ENCODE peak calls at places on chromosomes 6 and 20, in four cellular contexts. Y is gastroesophageal sphincter, P is psoas muscle, I is left ventricle myocardium superior. Z is an unnamed sample.

GRCh38 chr20:61099786-61100185 is 152.3 kb upstream of the CDH4 start:
- ATAC-seq in I (no peak), Y (no peak), P (no peak), Z (no peak)

GRCh38 chr6:134454794-134455193 is 136.9 kb upstream of the SGK1 start:
- ATAC-seq in Y (no peak), I (no peak), P (no peak), Z (no peak)

GRCh38 chr20:58716476-58717277 is 24.1 kb downstream of the NPEPL1 start:
- ATAC-seq in Y (no peak), P (peak), I (peak), Z (no peak)

GRCh38 chr6:38215225-38215624 is 395.7 kb downstream of the ZFAND3 start:
- ATAC-seq in I (no peak), Y (no peak), P (no peak), Z (no peak)

GRCh38 chr6:39791311-39791710 is 865 bp upstream of the DAAM2 start:
- ATAC-seq in P (peak), Y (no peak), I (peak), Z (no peak)

GRCh38 chr6:69097948-69098347 is 462.9 kb downstream of the ADGRB3 start:
- ATAC-seq in I (no peak), P (no peak), Y (no peak), Z (no peak)

GRCh38 chr20:40860487-40860902 is 168.1 kb upstream of the TOP1 start:
- ATAC-seq in I (no peak), Y (no peak), P (peak), Z (no peak)

GRCh38 chr6:137851669-137852068 is 15.4 kb upstream of the TNFAIP3 start:
- ATAC-seq in Y (no peak), P (no peak), I (no peak), Z (peak)

GRCh38 chr6:53837875-53838806 is 43.3 kb downstream of the LRRC1 start:
- ATAC-seq in P (no peak), Y (no peak), I (peak), Z (no peak)

GRCh38 chr6:84027340-84028183 is 6.0 kb upstream of the MRAP2 start:
- ATAC-seq in Y (no peak), P (peak), I (peak), Z (no peak)

GRCh38 chr6:160418370-160418769 is 70.2 kb downstream of the SLC22A3 start:
- ATAC-seq in I (no peak), P (no peak), Y (no peak), Z (no peak)

GRCh38 chr6:110628330-110628729 is 151.9 kb upstream of the SLC22A16 start:
- ATAC-seq in Y (no peak), P (no peak), I (no peak), Z (no peak)

GRCh38 chr20:37714973-37715657 is 21.3 kb downstream of the CTNNBL1 start:
- ATAC-seq in I (no peak), P (peak), Y (no peak), Z (no peak)

GRCh38 chr6:20946890-20947289 is 412.6 kb downstream of the CDKAL1 start:
- ATAC-seq in I (no peak), Y (no peak), P (no peak), Z (no peak)

GRCh38 chr6:1904494-1904854 is 294.8 kb downstream of the FOXC1 start:
- ATAC-seq in P (no peak), I (peak), Y (no peak), Z (no peak)

GRCh38 chr6:134074151-134074712 is 21.8 kb upstream of the SLC2A12 start:
- ATAC-seq in P (no peak), I (no peak), Y (no peak), Z (no peak)

GRCh38 chr6:10883312-10884244 is 1.7 kb upstream of the GCM2 start:
- ATAC-seq in P (no peak), I (no peak), Y (no peak), Z (no peak)